ENCODE peak calls at places on chromosomes 3 and 15, in four cellular contexts. U is GM12878, F is K562, Q is HepG2. X is an unnamed sample.

GRCh38 chr3:52537165-52537635 is 795 bp downstream of the UQCC5 start:
- DNase-seq in U (no peak), F (no peak), Q (no peak), X (no peak)

GRCh38 chr15:92936138-92936537 is 36.0 kb downstream of the CHD2 start:
- DNase-seq in U (no peak), F (no peak), Q (no peak), X (no peak)

GRCh38 chr3:159458010-159458409 is 530.6 kb upstream of the IL12A start:
- DNase-seq in U (no peak), F (no peak), Q (no peak), X (peak; percentile 36)

GRCh38 chr3:42033741-42034140 is 57.4 kb upstream of the TRAK1 start:
- DNase-seq in U (no peak), F (no peak), Q (no peak), X (no peak)

GRCh38 chr3:69160525-69160924 is 38.1 kb upstream of the LMOD3 start:
- DNase-seq in U (no peak), F (no peak), Q (no peak), X (no peak)

GRCh38 chr3:174218011-174218410 is 641.1 kb upstream of the NAALADL2 start:
- DNase-seq in U (no peak), F (no peak), Q (no peak), X (no peak)

GRCh38 chr3:152251916-152252315 is 16.8 kb upstream of the MBNL1 start:
- DNase-seq in U (no peak), F (no peak), Q (no peak), X (no peak)

GRCh38 chr15:85615930-85616329 is 178.8 kb downstream of the KLHL25 start:
- DNase-seq in U (no peak), F (no peak), Q (peak; percentile 43), X (peak; percentile 75)

GRCh38 chr3:134445631-134446030 is 40.2 kb downstream of the ANAPC13 start:
- DNase-seq in U (no peak), F (no peak), Q (no peak), X (no peak)

GRCh38 chr3:11235385-11235784 is 36.8 kb upstream of the ATG7 start:
- DNase-seq in U (no peak), F (no peak), Q (no peak), X (no peak)

GRCh38 chr3:177781686-177782161 is 584.4 kb upstream of the TBL1XR1 start:
- DNase-seq in U (no peak), F (no peak), Q (no peak), X (no peak)

GRCh38 chr3:187252311-187252710 is 39.2 kb downstream of the MASP1 start:
- DNase-seq in U (no peak), F (no peak), Q (no peak), X (no peak)

GRCh38 chr15:63243776-63244175 is 33.6 kb upstream of the APH1B start:
- DNase-seq in U (peak; percentile 16), F (no peak), Q (no peak), X (no peak)

GRCh38 chr15:66943456-66944095 is 121.8 kb upstream of the SMAD3 start:
- DNase-seq in U (no peak), F (no peak), Q (peak; percentile 40), X (peak; percentile 20)

GRCh38 chr3:19103510-19103909 is 44.8 kb upstream of the KCNH8 start:
- DNase-seq in U (no peak), F (no peak), Q (no peak), X (no peak)

GRCh38 chr3:160169139-160169830 is 55.9 kb upstream of the C3orf80 start:
- DNase-seq in U (no peak), F (no peak), Q (no peak), X (no peak)

GRCh38 chr3:132347095-132347494 is 29.9 kb downstream of the ACP3 start:
- DNase-seq in U (no peak), F (no peak), Q (peak; percentile 9), X (no peak)

GRCh38 chr15:53716909-53717878 is 42.3 kb downstream of the WDR72 start:
- DNase-seq in U (no peak), F (no peak), Q (peak; percentile 20), X (peak; percentile 21)

GRCh38 chr3:115627180-115628074 is 4.1 kb downstream of the GAP43 start:
- DNase-seq in U (no peak), F (no peak), Q (no peak), X (peak; percentile 43)

GRCh38 chr15:70096215-70096974 is 1.3 kb downstream of the TLE3 start:
- DNase-seq in U (no peak), F (peak; percentile 45), Q (no peak), X (no peak)

GRCh38 chr3:12073106-12073505 is 68.9 kb downstream of the SYN2 start:
- DNase-seq in U (no peak), F (no peak), Q (no peak), X (no peak)

GRCh38 chr3:185943363-185944106 is 5.7 kb upstream of the TRA2B start:
- DNase-seq in U (peak; percentile 51), F (peak; percentile 69), Q (peak; percentile 88), X (peak; percentile 93)

GRCh38 chr15:101684384-101684783 is 32.2 kb upstream of the TM2D3 start:
- DNase-seq in U (no peak), F (no peak), Q (no peak), X (no peak)

GRCh38 chr3:141828487-141829284 is 47.8 kb upstream of the ATP1B3 start:
- DNase-seq in U (no peak), F (no peak), Q (no peak), X (no peak)

GRCh38 chr3:66303556-66303955 is 82.8 kb downstream of the SLC25A26 start:
- DNase-seq in U (no peak), F (no peak), Q (no peak), X (no peak)

GRCh38 chr3:62318752-62319569 is 54.4 kb downstream of the FEZF2 start:
- DNase-seq in U (no peak), F (peak; percentile 4), Q (peak; percentile 3), X (peak; percentile 95)

GRCh38 chr3:37301980-37302379 is 127.6 kb upstream of the LRRFIP2 start:
- DNase-seq in U (no peak), F (no peak), Q (no peak), X (peak; percentile 77)

GRCh38 chr3:159904911-159905310 is 83.7 kb upstream of the IL12A start:
- DNase-seq in U (no peak), F (no peak), Q (no peak), X (no peak)

GRCh38 chr3:186640473-186640818 is 247 bp downstream of the FETUB start:
- DNase-seq in U (no peak), F (no peak), Q (no peak), X (peak; percentile 37)

GRCh38 chr15:69224383-69224782 is 63.9 kb downstream of the GLCE start:
- DNase-seq in U (no peak), F (no peak), Q (peak; percentile 94), X (peak; percentile 68)

GRCh38 chr3:190514163-190515153 is 573 bp downstream of the IL1RAP start:
- DNase-seq in U (no peak), F (no peak), Q (peak; percentile 23), X (peak; percentile 49)

GRCh38 chr3:114428173-114428606 is 134.4 kb downstream of the TIGIT start:
- DNase-seq in U (no peak), F (no peak), Q (no peak), X (no peak)

GRCh38 chr15:72306211-72306785 is 13.7 kb downstream of the CELF6 start:
- DNase-seq in U (no peak), F (peak; percentile 39), Q (no peak), X (peak; percentile 91)

GRCh38 chr3:128499724-128500275 is 6.8 kb upstream of the GATA2 start:
- DNase-seq in U (no peak), F (no peak), Q (no peak), X (no peak)

GRCh38 chr3:167406876-167407492 is 26.9 kb upstream of the ZBBX start:
- DNase-seq in U (no peak), F (no peak), Q (peak; percentile 56), X (peak; percentile 87)

GRCh38 chr15:34209421-34210282 is at the start of gene KATNBL1:
- DNase-seq in U (peak; percentile 70), F (peak; percentile 96), Q (peak; percentile 88), X (peak; percentile 98)
- TF ChIP-seq POLR2AphosphoS5 in U (peak; percentile 89), F (peak; percentile 83), Q (peak; percentile 74), X (peak; percentile 83)

DNA sequence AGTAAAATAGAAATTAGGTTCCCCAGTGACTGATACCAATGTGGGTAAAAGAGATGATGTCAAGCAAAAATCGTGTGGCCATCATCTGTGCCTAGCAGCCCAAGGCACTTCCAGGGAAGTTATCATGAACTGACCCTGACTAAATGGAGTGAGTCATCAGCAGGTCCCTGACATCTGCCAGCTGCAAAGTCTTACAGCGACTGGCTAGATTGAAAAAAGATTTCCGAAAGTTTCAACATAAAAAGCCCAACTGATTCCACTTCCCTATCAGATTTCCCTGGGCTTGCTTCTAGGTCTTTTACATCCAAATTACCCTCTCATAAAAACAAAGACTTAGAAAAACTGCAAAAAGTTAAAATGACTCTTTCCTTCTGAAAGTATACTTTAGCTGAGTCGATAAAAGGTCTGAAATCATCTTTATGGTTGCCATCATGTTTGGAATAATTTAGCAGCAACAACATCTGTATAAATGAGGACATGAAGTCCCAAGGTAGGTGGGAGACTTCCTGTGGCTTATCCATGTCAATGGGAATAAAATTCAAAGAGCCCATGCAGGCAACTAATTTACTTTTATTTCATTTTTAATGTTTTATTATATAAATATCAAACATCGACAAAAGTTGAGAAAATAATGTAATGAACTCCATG is 342.8 kb downstream of the ERC2 start:
- DNase-seq in U (no peak), F (no peak), Q (no peak), X (peak; percentile 21)
- TF ChIP-seq JUNB in U (no peak), F (no peak), Q (no peak), X (no peak)

GRCh38 chr15:74829991-74830390 is 3.6 kb downstream of the CPLX3 start:
- DNase-seq in U (no peak), F (no peak), Q (no peak), X (no peak)

GRCh38 chr15:74826911-74827310 is 484 bp downstream of the CPLX3 start:
- DNase-seq in U (no peak), F (no peak), Q (no peak), X (peak; percentile 66)

GRCh38 chr15:74829500-74829899 is 3.1 kb downstream of the CPLX3 start:
- DNase-seq in U (no peak), F (no peak), Q (no peak), X (no peak)

GRCh38 chr15:74827632-74828031 is 1.2 kb downstream of the CPLX3 start:
- DNase-seq in U (no peak), F (no peak), Q (no peak), X (no peak)

DNA sequence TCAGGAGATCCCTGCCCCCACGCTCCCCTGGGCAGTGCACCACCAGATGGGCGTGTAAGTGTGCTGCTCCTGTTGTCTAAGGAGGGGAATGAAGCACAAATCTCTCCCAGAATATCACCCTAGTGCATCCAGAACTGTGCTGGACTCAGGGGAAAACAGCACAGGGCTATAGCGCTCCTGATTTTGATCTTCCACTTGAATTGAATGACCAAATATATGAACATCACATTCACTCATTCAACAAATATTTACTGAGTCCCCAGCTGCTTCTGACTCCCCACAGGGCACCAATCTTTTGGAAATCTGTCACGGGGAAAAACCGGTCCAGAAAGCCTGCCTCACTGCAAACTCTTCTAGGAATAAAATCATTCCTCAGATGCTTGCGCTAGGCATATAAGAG is 2.4 kb downstream of the CPLX3 start:
- DNase-seq in U (no peak), F (no peak), Q (no peak), X (no peak)
- H3K27ac ChIP-seq in U (no peak overlapping the region), F (no peak overlapping the region), Q (no peak overlapping the region), X (no peak overlapping the region)

GRCh38 chr3:22225161-22225560 is 474.2 kb upstream of the ZNF385D start:
- DNase-seq in U (no peak), F (no peak), Q (no peak), X (peak; percentile 20)
- TF ChIP-seq POLR2AphosphoS5 in U (no peak), F (no peak), Q (no peak), X (no peak)

DNA sequence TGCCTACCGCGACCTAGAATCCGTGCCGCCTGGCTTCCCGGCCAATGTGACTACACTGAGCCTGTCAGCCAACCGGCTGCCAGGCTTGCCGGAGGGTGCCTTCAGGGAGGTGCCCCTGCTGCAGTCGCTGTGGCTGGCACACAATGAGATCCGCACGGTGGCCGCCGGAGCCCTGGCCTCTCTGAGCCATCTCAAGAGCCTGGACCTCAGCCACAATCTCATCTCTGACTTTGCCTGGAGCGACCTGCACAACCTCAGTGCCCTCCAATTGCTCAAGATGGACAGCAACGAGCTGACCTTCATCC is 1.4 kb downstream of the ISLR start:
- DNase-seq in U (no peak), F (no peak), Q (no peak), X (no peak)
- TF ChIP-seq JUNB in U (no peak), F (no peak), Q (no peak), X (no peak)